ENCODE peak calls at places on chromosomes 2 and 18, in six cellular contexts. J is SK-N-SH, U is A549, T is K562, M is IMR-90, X is GM12878. C is an unnamed sample.

GRCh38 chr2:159982270-159982669 is 80.1 kb downstream of the PLA2R1 start:
- DNase-seq in J (no peak), U (no peak), T (no peak), M (peak; percentile 64), X (no peak), C (no peak)

GRCh38 chr18:63774511-63774910 is 707 bp upstream of the SERPINB7 start:
- DNase-seq in J (no peak), U (no peak), T (no peak), M (no peak), X (no peak), C (no peak)

GRCh38 chr2:144382848-144383247 is 137.1 kb downstream of the ZEB2 start:
- DNase-seq in J (no peak), U (no peak), T (no peak), M (no peak), X (peak; percentile 80), C (no peak)

GRCh38 chr2:209508255-209508654 is 84.4 kb downstream of the MAP2 start:
- DNase-seq in J (no peak), U (no peak), T (no peak), M (no peak), X (no peak), C (peak; percentile 73)

GRCh38 chr2:37782721-37783438 is 111.4 kb upstream of the CDC42EP3 start:
- DNase-seq in J (no peak), U (no peak), T (no peak), M (peak; percentile 56), X (no peak), C (no peak)

GRCh38 chr2:181466661-181467576 is 9.7 kb downstream of the ITGA4 start:
- DNase-seq in J (peak; percentile 15), U (no peak), T (peak; percentile 7), M (peak; percentile 63), X (no peak), C (peak; percentile 32)

GRCh38 chr2:97722227-97722626 is 8.9 kb downstream of the ZAP70 start:
- DNase-seq in J (no peak), U (no peak), T (no peak), M (no peak), X (no peak), C (no peak)

GRCh38 chr18:156514-157230 is 1.7 kb upstream of the USP14 start:
- DNase-seq in J (no peak), U (no peak), T (no peak), M (no peak), X (no peak), C (no peak)

GRCh38 chr18:37419272-37419671 is 146.3 kb downstream of the CELF4 start:
- DNase-seq in J (no peak), U (no peak), T (no peak), M (peak; percentile 12), X (no peak), C (no peak)

GRCh38 chr2:23653326-23653725 is 268.3 kb downstream of the KLHL29 start:
- DNase-seq in J (no peak), U (no peak), T (no peak), M (no peak), X (no peak), C (no peak)

GRCh38 chr2:54524236-54524991 is 68.3 kb downstream of the SPTBN1 start:
- DNase-seq in J (no peak), U (no peak), T (no peak), M (peak; percentile 83), X (peak; percentile 45), C (no peak)

GRCh38 chr2:241138471-241138870 is 10.8 kb downstream of the PASK start:
- DNase-seq in J (no peak), U (no peak), T (no peak), M (no peak), X (no peak), C (no peak)

GRCh38 chr2:98487806-98488189 is 43.1 kb downstream of the INPP4A start:
- DNase-seq in J (no peak), U (peak; percentile 59), T (peak; percentile 46), M (peak; percentile 17), X (peak; percentile 92), C (peak; percentile 66)

GRCh38 chr2:144012304-144012703 is 507.6 kb downstream of the ZEB2 start:
- DNase-seq in J (no peak), U (no peak), T (no peak), M (no peak), X (no peak), C (no peak)

GRCh38 chr2:109311771-109312170 is 182.8 kb downstream of the SH3RF3 start:
- DNase-seq in J (no peak), U (no peak), T (no peak), M (peak; percentile 54), X (no peak), C (no peak)

GRCh38 chr18:3554091-3554601 is 104.2 kb downstream of the TGIF1 start:
- DNase-seq in J (no peak), U (no peak), T (no peak), M (no peak), X (no peak), C (peak; percentile 12)

GRCh38 chr18:48590678-48591077 is 51.8 kb downstream of the CTIF start:
- DNase-seq in J (no peak), U (peak; percentile 20), T (no peak), M (peak; percentile 94), X (no peak), C (no peak)

GRCh38 chr18:59884331-59884730 is 15.5 kb upstream of the PMAIP1 start:
- DNase-seq in J (no peak), U (no peak), T (no peak), M (no peak), X (no peak), C (no peak)

GRCh38 chr2:100292022-100292580 is 30.2 kb downstream of the LONRF2 start:
- DNase-seq in J (peak; percentile 56), U (peak; percentile 82), T (peak; percentile 90), M (peak; percentile 96), X (no peak), C (peak; percentile 14)
- TF ChIP-seq SMC3 in J (no peak), U (peak; percentile 48), T (no peak), M (peak; percentile 3), X (no peak), C (no peak)

GRCh38 chr18:79680100-79680879 is 687 bp downstream of the CTDP1 start:
- DNase-seq in J (peak; percentile 68), U (peak; percentile 51), T (peak; percentile 38), M (peak; percentile 52), X (no peak), C (peak; percentile 41)
- TF ChIP-seq SMC3 in J (no peak), U (no peak), T (no peak), M (no peak), X (no peak), C (no peak)

GRCh38 chr2:112811841-112812306 is 24.7 kb downstream of the IL1B start:
- DNase-seq in J (no peak), U (no peak), T (no peak), M (peak; percentile 96), X (no peak), C (peak; percentile 24)
- TF ChIP-seq SMC3 in J (no peak), U (no peak), T (no peak), M (no peak), X (no peak), C (no peak)

GRCh38 chr18:50560681-50561629 is 1.1 kb downstream of the MAPK4 start:
- DNase-seq in J (peak; percentile 68), U (no peak), T (no peak), M (no peak), X (no peak), C (no peak)
- TF ChIP-seq SMC3 in J (no peak), U (no peak), T (no peak), M (no peak), X (no peak), C (no peak)